ENCODE peak calls at places on chromosomes 7 and 10, in nine cellular contexts. K is GM12865; E is stimulated activated CD4-positive, alpha-beta T cell treated with anti-CD3 and anti-CD28 coated beads, Interleukin-1b, Interleukin-23, amount 100 ng/mL, for 48 hours; N is GM20000; O is Peyer's patch; J is stimulated activated naive CD8-positive, alpha-beta T cell treated with anti-CD3 and anti-CD28 coated beads, Interleukin-15, amount 100 ng/mL, for 72 hours; D is T-cell; A is DMS53; C is T follicular helper cell. G is an unnamed sample.

GRCh38 chr10:126734015-126734414 is 63.5 kb upstream of the C10orf90 start:
- DNase-seq in K (no peak), N (no peak), C (no peak), J (no peak), O (no peak), A (peak), D (no peak), E (no peak), G (no peak)

GRCh38 chr10:1074063-1074747 is 18.0 kb downstream of the WDR37 start:
- DNase-seq in K (no peak), A (no peak), O (no peak), E (no peak), D (no peak), N (no peak), C (no peak), J (no peak), G (no peak)

GRCh38 chr7:26868841-26869505 is 4.6 kb upstream of the SKAP2 start:
- DNase-seq in N (no peak), D (no peak), J (no peak), A (no peak), E (no peak), O (no peak), K (no peak), C (no peak), G (no peak)

GRCh38 chr10:58217612-58218011 is 50.1 kb downstream of the IPMK start:
- DNase-seq in D (no peak), N (no peak), K (no peak), E (no peak), A (no peak), C (no peak), J (no peak), O (no peak), G (no peak)

GRCh38 chr7:604038-604883 is 84.6 kb upstream of the PDGFA start:
- DNase-seq in E (peak), J (peak), O (peak), D (peak), C (peak), K (peak), N (peak), A (no peak), G (no peak)

GRCh38 chr7:88141025-88141424 is 78.8 kb downstream of the SRI start:
- DNase-seq in K (no peak), N (no peak), D (no peak), C (no peak), E (no peak), O (no peak), A (no peak), J (no peak), G (no peak)

GRCh38 chr10:104380336-104380735 is 26.7 kb downstream of the CFAP58 start:
- DNase-seq in D (no peak), A (no peak), J (no peak), N (no peak), O (no peak), E (no peak), C (no peak), K (no peak), G (no peak)

GRCh38 chr10:80133221-80133620 is 691 bp downstream of the PLAC9 start:
- DNase-seq in J (no peak), A (peak), O (no peak), D (no peak), N (no peak), K (no peak), C (no peak), E (no peak), G (no peak)

GRCh38 chr10:86347856-86348255 is 18.7 kb downstream of the GRID1 start:
- DNase-seq in C (no peak), K (no peak), J (no peak), N (no peak), E (no peak), O (no peak), D (no peak), A (no peak), G (peak)

GRCh38 chr7:140877249-140877524 is 47.5 kb downstream of the BRAF start:
- DNase-seq in K (no peak), D (no peak), A (no peak), E (no peak), N (no peak), J (no peak), O (no peak), C (no peak), G (no peak)

GRCh38 chr10:87920538-87920937 is 57.1 kb downstream of the PTEN start:
- DNase-seq in N (no peak), A (no peak), O (no peak), D (no peak), J (no peak), K (no peak), E (no peak), C (no peak), G (no peak)

GRCh38 chr10:120824864-120825263 is 26.3 kb upstream of the WDR11 start:
- DNase-seq in O (no peak), A (peak), D (no peak), C (no peak), J (peak), E (peak), N (peak), K (peak), G (peak)

GRCh38 chr7:1349351-1349761 is 109.9 kb downstream of the MICALL2 start:
- DNase-seq in E (no peak), D (no peak), N (no peak), A (no peak), J (no peak), K (no peak), O (no peak), C (no peak), G (no peak)

GRCh38 chr7:105693576-105693975 is 112.3 kb upstream of the EFCAB10 start:
- DNase-seq in O (no peak), D (no peak), K (no peak), E (no peak), C (no peak), A (no peak), N (no peak), J (no peak), G (no peak)

GRCh38 chr10:88990528-88991160 is at the start of gene FAS:
- DNase-seq in E (peak), N (peak), C (peak), J (peak), K (peak), O (peak), D (peak), A (peak), G (peak)

GRCh38 chr7:138204285-138204988 is 128.2 kb downstream of the AKR1D1 start:
- DNase-seq in C (no peak), J (no peak), N (no peak), K (no peak), E (no peak), D (no peak), A (no peak), O (no peak), G (no peak)

GRCh38 chr7:141754939-141755338 is 9.0 kb upstream of the TAS2R3 start:
- DNase-seq in O (no peak), K (peak), C (no peak), D (no peak), A (peak), J (peak), N (peak), E (no peak), G (peak)

GRCh38 chr10:104291439-104291951 is 22.5 kb downstream of the GSTO2 start:
- DNase-seq in E (peak), O (peak), C (peak), N (peak), K (peak), A (peak), D (peak), J (peak), G (peak)

GRCh38 chr7:111750168-111750715 is 187.9 kb upstream of the IMMP2L start:
- DNase-seq in O (no peak), E (no peak), D (no peak), J (no peak), C (no peak), N (no peak), A (no peak), K (no peak), G (no peak)

GRCh38 chr10:1180836-1181235 is 124.7 kb downstream of the WDR37 start:
- DNase-seq in A (no peak), J (no peak), C (no peak), D (no peak), O (peak), E (no peak), N (no peak), K (no peak), G (no peak)

GRCh38 chr10:76911184-76911583 is 726.4 kb downstream of the KCNMA1 start:
- DNase-seq in O (no peak), D (no peak), N (no peak), A (no peak), C (no peak), K (no peak), J (no peak), E (no peak), G (no peak)

GRCh38 chr10:32207544-32207943 is 139.4 kb downstream of the EPC1 start:
- DNase-seq in K (peak), E (peak), C (peak), N (peak), O (peak), D (peak), J (peak), A (peak), G (peak)

GRCh38 chr7:120550494-120551048 is 277.6 kb downstream of the KCND2 start:
- DNase-seq in E (no peak), D (no peak), A (peak), C (no peak), K (peak), O (no peak), J (no peak), N (no peak), G (no peak)

GRCh38 chr7:108455524-108455832 is 758 bp downstream of the NRCAM start:
- DNase-seq in A (peak), D (no peak), N (peak), E (peak), O (no peak), K (peak), C (no peak), J (no peak), G (no peak)

GRCh38 chr7:120273476-120273975 is 551 bp downstream of the KCND2 start:
- DNase-seq in C (no peak), E (no peak), K (peak), J (no peak), O (no peak), A (peak), N (peak), D (no peak), G (peak)

GRCh38 chr10:30384791-30385201 is 35.7 kb upstream of the MTPAP start:
- DNase-seq in O (no peak), N (peak), E (peak), D (no peak), A (peak), K (peak), J (no peak), C (no peak), G (peak)

GRCh38 chr10:17219024-17219423 is 9.0 kb upstream of the VIM start:
- DNase-seq in O (no peak), C (no peak), A (no peak), K (no peak), E (no peak), D (no peak), J (no peak), N (no peak), G (no peak)

GRCh38 chr7:73482746-73483145 is 39.3 kb downstream of the BAZ1B start:
- DNase-seq in C (no peak), O (no peak), D (no peak), E (no peak), A (no peak), N (no peak), J (no peak), K (no peak), G (peak)

GRCh38 chr7:7944619-7945282 is 23.8 kb upstream of the GLCCI1 start:
- DNase-seq in C (peak), D (peak), K (peak), J (peak), N (peak), O (no peak), A (no peak), E (peak), G (no peak)

G was measured in BE2C.